ENCODE peak calls at places on chromosomes 12 and 14, in seven cellular contexts. V, Q, R, C, X, Y and Z are unnamed samples.

GRCh38 chr12:48388938-48389337 is 38.2 kb upstream of the ZNF641 start:
- DNase-seq in V (peak), Q (no peak), R (peak), C (peak), X (no peak), Y (no peak), Z (peak)

GRCh38 chr14:38135096-38135495 is 72.6 kb upstream of the SSTR1 start:
- DNase-seq in V (peak), Q (no peak), R (no peak), C (no peak), X (no peak), Y (no peak), Z (no peak)

GRCh38 chr12:121144416-121144914 is 11.8 kb downstream of the P2RX7 start:
- DNase-seq in V (peak), Q (no peak), R (peak), C (peak), X (no peak), Y (no peak), Z (peak)

GRCh38 chr14:22384974-22385526 is 204.0 kb downstream of the DAD1 start:
- DNase-seq in V (no peak), Q (no peak), R (no peak), C (no peak), X (no peak), Y (no peak), Z (no peak)

GRCh38 chr14:56378474-56378873 is 201.1 kb upstream of the TMEM260 start:
- DNase-seq in V (peak), Q (no peak), R (peak), C (peak), X (peak), Y (no peak), Z (peak)

GRCh38 chr12:92146865-92147264 is 1.2 kb upstream of the BTG1 start:
- DNase-seq in V (no peak), Q (no peak), R (no peak), C (no peak), X (no peak), Y (no peak), Z (peak)

GRCh38 chr12:102484017-102484731 is 3.8 kb upstream of the IGF1 start:
- DNase-seq in V (peak), Q (peak), R (peak), C (peak), X (no peak), Y (peak), Z (peak)

GRCh38 chr12:66025477-66025876 is 105.1 kb downstream of the LLPH start:
- DNase-seq in V (no peak), Q (no peak), R (no peak), C (no peak), X (no peak), Y (no peak), Z (peak)

GRCh38 chr14:100076630-100077029 is 11.4 kb downstream of the EVL start:
- DNase-seq in V (peak), Q (peak), R (peak), C (peak), X (no peak), Y (no peak), Z (peak)

GRCh38 chr12:87092421-87092820 is 836.2 kb upstream of the MGAT4C start:
- DNase-seq in V (no peak), Q (no peak), R (no peak), C (no peak), X (no peak), Y (no peak), Z (no peak)

GRCh38 chr12:2794261-2794735 is 472 bp upstream of the FKBP4 start:
- DNase-seq in V (no peak), Q (no peak), R (no peak), C (no peak), X (no peak), Y (peak), Z (no peak)

GRCh38 chr12:75872762-75873161 is 158.8 kb downstream of the PHLDA1 start:
- DNase-seq in V (no peak), Q (no peak), R (no peak), C (no peak), X (no peak), Y (no peak), Z (no peak)

GRCh38 chr14:98754343-98755025 is 517.5 kb downstream of the BCL11B start:
- DNase-seq in V (no peak), Q (no peak), R (peak), C (no peak), X (no peak), Y (no peak), Z (no peak)

GRCh38 chr14:104425171-104425681 is 154.3 kb upstream of the C14orf180 start:
- DNase-seq in V (no peak), Q (no peak), R (no peak), C (no peak), X (no peak), Y (no peak), Z (no peak)

GRCh38 chr12:61272441-61272840 is 987.8 kb upstream of the USP15 start:
- DNase-seq in V (no peak), Q (no peak), R (peak), C (no peak), X (no peak), Y (no peak), Z (no peak)

GRCh38 chr14:52268191-52269061 is 928 bp downstream of the PTGDR start:
- DNase-seq in V (peak), Q (peak), R (no peak), C (no peak), X (no peak), Y (peak), Z (peak)

GRCh38 chr12:18368594-18368993 is 107.3 kb downstream of the PIK3C2G start:
- DNase-seq in V (no peak), Q (no peak), R (no peak), C (no peak), X (no peak), Y (no peak), Z (no peak)

GRCh38 chr12:40137252-40137651 is 31.4 kb upstream of the SLC2A13 start:
- DNase-seq in V (no peak), Q (no peak), R (no peak), C (peak), X (no peak), Y (no peak), Z (no peak)

GRCh38 chr14:36221097-36221496 is 44.6 kb upstream of the PTCSC3 start:
- DNase-seq in V (no peak), Q (no peak), R (no peak), C (no peak), X (no peak), Y (no peak), Z (no peak)

GRCh38 chr12:124761876-124762275 is 101.8 kb downstream of the SCARB1 start:
- DNase-seq in V (no peak), Q (peak), R (no peak), C (no peak), X (no peak), Y (no peak), Z (no peak)

GRCh38 chr12:32659908-32660440 is 19.1 kb upstream of the DNM1L start:
- DNase-seq in V (peak), Q (no peak), R (no peak), C (no peak), X (no peak), Y (no peak), Z (no peak)
- TF ChIP-seq CTCF in V (no peak), Q (no peak), R (no peak), C (no peak), X (no peak), Y (no peak), Z (no peak)

GRCh38 chr12:131754184-131754583 is 43.3 kb downstream of the SFSWAP start:
- DNase-seq in V (no peak), Q (no peak), R (no peak), C (no peak), X (no peak), Y (no peak), Z (no peak)

GRCh38 chr12:131753757-131754156 is 42.9 kb downstream of the SFSWAP start:
- DNase-seq in V (no peak), Q (no peak), R (no peak), C (no peak), X (no peak), Y (no peak), Z (no peak)

GRCh38 chr12:131757111-131757510 is 46.2 kb downstream of the SFSWAP start:
- DNase-seq in V (no peak), Q (no peak), R (no peak), C (no peak), X (no peak), Y (no peak), Z (no peak)

GRCh38 chr12:131756441-131756840 is 45.6 kb downstream of the SFSWAP start:
- DNase-seq in V (no peak), Q (no peak), R (no peak), C (no peak), X (no peak), Y (no peak), Z (no peak)

DNA sequence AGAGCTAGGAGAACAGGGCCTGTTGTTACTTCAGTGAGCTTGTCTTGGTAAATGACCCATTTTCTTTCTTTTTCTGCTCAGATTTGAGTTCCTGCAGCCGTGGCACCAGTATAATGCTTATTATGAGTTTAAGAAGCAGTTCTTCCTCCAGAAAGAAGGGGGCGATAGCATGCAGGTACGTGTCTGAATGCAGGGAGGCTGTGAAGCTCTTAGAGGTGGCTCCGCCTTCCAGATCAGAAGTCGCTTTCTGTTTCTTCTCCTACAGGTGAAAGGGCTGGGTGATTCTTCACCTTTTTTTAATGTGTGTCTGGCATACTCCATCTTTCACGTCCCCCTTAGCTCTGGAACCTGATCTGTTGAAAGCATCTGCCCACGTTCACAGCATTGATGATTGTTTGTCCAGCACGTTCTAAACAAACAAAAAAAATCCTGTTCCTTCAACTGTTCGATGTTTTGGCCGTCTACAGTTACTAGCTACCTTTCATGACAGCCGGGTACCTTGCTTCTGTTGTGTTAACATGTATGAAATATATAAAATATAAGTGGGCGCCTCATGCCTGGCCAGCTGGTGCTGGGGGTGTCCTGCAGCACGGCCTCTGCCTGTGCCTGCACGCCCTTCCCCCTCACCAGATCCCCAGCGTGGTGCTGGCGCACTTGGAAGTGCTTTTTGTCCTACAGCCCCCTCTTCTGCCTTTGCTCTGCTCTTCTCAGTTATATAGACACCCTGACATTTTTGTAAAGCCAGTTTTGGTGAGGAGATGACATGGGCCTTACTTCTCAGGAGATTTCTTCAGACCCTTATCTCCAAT is 44.6 kb downstream of the SFSWAP start:
- DNase-seq in V (peak), Q (no peak), R (peak), C (no peak), X (no peak), Y (no peak), Z (peak)
- TF ChIP-seq CTCF in V (peak), Q (no peak), R (no peak), C (no peak), X (peak), Y (no peak), Z (peak)

DNA sequence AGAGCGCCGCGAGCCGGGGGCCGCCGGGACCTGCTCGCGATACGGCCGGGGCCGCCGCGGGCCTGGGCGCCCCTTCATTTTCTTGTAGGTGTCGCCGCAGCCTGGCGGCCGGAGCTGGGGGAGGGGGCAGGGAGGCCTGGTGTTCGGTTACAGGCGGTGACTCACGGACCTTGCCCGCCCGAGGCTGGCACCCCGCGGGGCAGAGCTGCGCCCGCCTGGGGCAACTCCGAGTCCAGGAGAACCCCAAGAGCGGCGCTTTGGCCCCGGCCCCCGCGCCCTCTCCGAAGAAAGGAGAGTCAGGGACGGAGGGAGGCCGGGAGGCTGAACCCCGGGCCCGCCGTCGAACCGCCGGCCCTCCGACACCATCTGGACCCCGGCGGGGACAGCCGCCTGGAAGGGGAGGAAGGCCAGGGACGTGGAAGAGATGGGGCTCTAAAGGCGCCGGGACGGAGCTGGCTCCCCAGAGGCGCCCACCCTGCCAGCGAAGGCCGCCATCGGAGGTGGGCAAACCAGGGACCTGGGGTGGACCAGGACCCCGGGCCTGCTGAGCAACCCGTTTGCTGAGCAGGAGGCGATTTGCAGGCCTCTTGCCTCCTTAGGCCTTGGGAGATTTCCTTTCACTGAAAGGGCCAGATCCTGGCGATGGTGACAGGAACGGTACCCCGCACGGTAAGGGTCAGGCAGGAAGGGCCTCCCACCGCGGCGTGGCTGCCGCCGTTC is 828 bp upstream of the NUAK1 start:
- DNase-seq in V (peak), Q (peak), R (peak), C (peak), X (no peak), Y (peak), Z (peak)
- TF ChIP-seq CTCF in V (no peak), Q (no peak), R (no peak), C (no peak), X (no peak), Y (no peak), Z (no peak)

DNA sequence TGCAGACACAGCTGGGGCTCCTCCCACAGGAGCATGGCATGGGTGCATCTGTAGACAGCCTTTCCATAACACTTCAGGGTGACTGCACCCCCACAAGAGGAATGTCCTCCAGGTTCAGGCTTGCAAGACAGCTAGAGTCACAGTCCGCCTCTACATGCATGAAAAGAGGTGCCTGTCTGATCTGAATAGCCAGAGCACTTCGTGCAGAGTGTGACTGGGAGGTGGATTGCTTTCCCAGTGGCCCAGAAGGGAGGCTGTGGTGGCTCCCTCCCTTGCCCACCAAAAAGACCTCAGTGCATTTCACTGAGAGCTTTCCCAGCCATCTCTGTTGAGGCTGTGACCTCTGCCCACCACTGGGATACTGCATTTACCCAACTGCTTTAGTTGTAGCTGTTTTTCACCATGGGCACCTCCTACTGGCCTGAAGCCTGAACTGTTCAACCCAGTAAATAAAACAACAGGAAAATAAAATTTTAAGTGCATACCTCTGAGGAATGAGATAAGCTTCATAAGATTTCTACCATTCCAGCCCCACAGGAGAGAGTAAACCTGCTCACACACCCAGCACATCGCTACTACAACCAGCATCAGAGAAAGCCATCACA is 14.1 kb downstream of the CEP128 start:
- DNase-seq in V (no peak), Q (no peak), R (no peak), C (no peak), X (no peak), Y (no peak), Z (no peak)
- TF ChIP-seq CTCF in V (peak), Q (no peak), R (no peak), C (no peak), X (no peak), Y (no peak), Z (no peak)

DNA sequence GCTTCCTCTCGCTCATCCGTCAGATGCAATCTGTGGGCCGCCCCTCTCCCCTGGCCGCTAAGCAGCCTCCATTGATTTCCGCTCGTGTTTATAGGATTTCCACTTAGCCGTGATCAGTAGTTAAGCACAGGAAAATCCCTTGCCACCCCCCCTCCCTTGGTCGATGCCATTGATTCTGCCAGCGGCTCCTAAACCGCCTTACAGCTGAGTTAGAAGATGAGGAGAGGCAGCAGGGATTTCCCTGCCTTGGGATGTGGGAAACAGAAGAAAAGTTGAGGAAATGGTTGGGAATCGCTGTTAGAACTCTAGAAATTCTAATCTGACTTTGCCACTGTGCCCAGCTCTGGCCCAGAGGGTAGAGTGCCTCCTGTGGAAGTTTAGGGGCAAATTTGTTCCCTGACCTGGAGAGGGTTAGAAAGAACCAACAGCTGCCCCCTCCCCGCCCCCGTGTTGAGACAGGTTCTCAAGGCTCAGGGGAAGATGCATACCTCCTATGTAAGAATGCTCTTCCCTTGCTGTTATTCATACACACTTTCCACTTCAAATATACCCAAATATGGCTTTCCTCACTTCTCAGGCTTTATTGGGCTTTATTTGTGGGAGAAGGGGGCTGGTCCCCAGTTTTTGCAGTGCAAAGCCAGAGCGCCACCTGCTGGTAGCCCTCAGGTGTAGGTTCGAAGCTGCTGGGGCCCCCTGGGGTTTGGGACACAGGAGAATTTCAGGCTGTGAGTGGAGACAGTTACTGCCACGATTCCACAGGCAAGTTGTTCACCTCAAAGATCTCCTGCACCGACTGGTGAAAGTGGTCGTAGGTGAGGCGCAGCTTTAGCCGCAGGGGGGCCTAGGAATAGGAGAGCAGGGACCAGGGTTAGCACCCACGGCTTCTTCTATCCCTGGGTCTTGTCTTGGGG is 3.2 kb downstream of the THTPA start:
- DNase-seq in V (peak), Q (peak), R (peak), C (no peak), X (no peak), Y (peak), Z (peak)
- TF ChIP-seq CTCF in V (peak), Q (peak), R (peak), C (peak), X (peak), Y (peak), Z (peak)

DNA sequence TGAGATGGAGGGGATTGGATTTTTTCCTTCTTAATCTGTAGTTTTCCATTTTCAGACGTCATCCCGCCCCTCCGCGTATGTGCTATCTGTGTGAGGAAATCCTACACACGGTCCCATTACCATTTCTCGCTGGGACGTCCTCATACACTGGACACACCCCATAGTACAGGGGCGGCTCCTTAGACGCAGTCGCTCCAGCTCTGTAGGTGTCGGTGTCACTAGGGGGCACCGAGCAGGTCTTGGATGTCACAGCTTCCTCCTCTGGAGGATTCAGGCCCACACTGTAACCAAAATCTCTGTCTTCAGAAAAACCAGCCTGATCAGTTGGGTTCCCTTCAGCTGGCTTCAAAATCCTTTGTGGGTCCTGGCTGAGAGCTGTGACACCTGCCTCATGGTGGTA is 7.1 kb downstream of the ANKLE2 start:
- DNase-seq in V (no peak), Q (no peak), R (no peak), C (no peak), X (no peak), Y (no peak), Z (no peak)
- TF ChIP-seq CTCF in V (no peak), Q (no peak), R (no peak), C (no peak), X (no peak), Y (no peak), Z (no peak)

GRCh38 chr12:5689773-5690172 is 255.3 kb downstream of the ANO2 start:
- DNase-seq in V (no peak), Q (no peak), R (no peak), C (no peak), X (no peak), Y (no peak), Z (no peak)
- TF ChIP-seq CTCF in V (no peak), Q (no peak), R (no peak), C (no peak), X (no peak), Y (no peak), Z (no peak)

GRCh38 chr12:64895541-64895940 is 71.1 kb downstream of the TBC1D30 start:
- DNase-seq in V (peak), Q (no peak), R (no peak), C (peak), X (no peak), Y (no peak), Z (peak)

GRCh38 chr12:64894827-64895475 is 70.5 kb downstream of the TBC1D30 start:
- DNase-seq in V (peak), Q (no peak), R (no peak), C (peak), X (no peak), Y (no peak), Z (peak)

GRCh38 chr12:64903738-64904137 is 79.3 kb downstream of the TBC1D30 start:
- DNase-seq in V (peak), Q (no peak), R (no peak), C (no peak), X (no peak), Y (no peak), Z (no peak)

GRCh38 chr12:64900540-64900939 is 76.1 kb downstream of the TBC1D30 start:
- DNase-seq in V (peak), Q (no peak), R (peak), C (peak), X (no peak), Y (no peak), Z (peak)
- TF ChIP-seq CTCF in V (no peak), Q (no peak), R (no peak), C (no peak), X (no peak), Y (no peak), Z (no peak)